ENCODE peak calls at places on chromosomes 12 and 14, in seven cellular contexts. P is cardiac muscle cell, U is WTC11, I is lower leg skin, D is progenitor cell of endocrine pancreas, T is HCT116, E is RWPE1. O is an unnamed sample.

GRCh38 chr12:25699454-25699853 is 146.4 kb upstream of the LMNTD1 start:
- DNase-seq in P (no peak), U (no peak), I (no peak), D (no peak), T (no peak), E (no peak), O (no peak)

GRCh38 chr14:92690171-92691011 is 58.0 kb downstream of the LGMN start:
- DNase-seq in P (peak; percentile 69), U (peak; percentile 28), I (no peak), D (peak; percentile 22), T (peak; percentile 59), E (peak; percentile 74), O (peak; percentile 47)

GRCh38 chr12:57852195-57852594 is 5.7 kb upstream of the CTDSP2 start:
- DNase-seq in P (no peak), U (no peak), I (no peak), D (no peak), T (no peak), E (no peak), O (no peak)

GRCh38 chr14:71006200-71006563 is 98.9 kb downstream of the PCNX1 start:
- DNase-seq in P (no peak), U (no peak), I (no peak), D (no peak), T (no peak), E (no peak), O (no peak)

GRCh38 chr12:47776471-47777143 is 3.6 kb downstream of the SLC48A1 start:
- DNase-seq in P (no peak), U (no peak), I (no peak), D (no peak), T (no peak), E (no peak), O (no peak)

GRCh38 chr14:39430762-39431415 is 1.3 kb downstream of the FBXO33 start:
- DNase-seq in P (no peak), U (no peak), I (no peak), D (no peak), T (no peak), E (peak; percentile 5), O (no peak)

GRCh38 chr14:91269076-91269991 is 24.8 kb upstream of the GPR68 start:
- DNase-seq in P (no peak), U (no peak), I (no peak), D (no peak), T (no peak), E (no peak), O (no peak)

GRCh38 chr12:15192721-15193120 is 28.5 kb downstream of the RERG start:
- DNase-seq in P (no peak), U (no peak), I (no peak), D (no peak), T (no peak), E (no peak), O (no peak)

GRCh38 chr12:104219361-104219892 is 3.8 kb downstream of the TXNRD1 start:
- DNase-seq in P (no peak), U (no peak), I (peak; percentile 48), D (no peak), T (peak; percentile 83), E (peak; percentile 81), O (no peak)

GRCh38 chr12:131013118-131013517 is 59.4 kb downstream of the ADGRD1 start:
- DNase-seq in P (no peak), U (no peak), I (no peak), D (no peak), T (no peak), E (no peak), O (no peak)

GRCh38 chr14:68896132-68896531 is 83.0 kb downstream of the ACTN1 start:
- DNase-seq in P (no peak), U (peak; percentile 26), I (no peak), D (no peak), T (no peak), E (no peak), O (no peak)

GRCh38 chr12:104355630-104356029 is 52.1 kb downstream of the EID3 start:
- DNase-seq in P (no peak), U (no peak), I (no peak), D (no peak), T (no peak), E (no peak), O (no peak)

DNA sequence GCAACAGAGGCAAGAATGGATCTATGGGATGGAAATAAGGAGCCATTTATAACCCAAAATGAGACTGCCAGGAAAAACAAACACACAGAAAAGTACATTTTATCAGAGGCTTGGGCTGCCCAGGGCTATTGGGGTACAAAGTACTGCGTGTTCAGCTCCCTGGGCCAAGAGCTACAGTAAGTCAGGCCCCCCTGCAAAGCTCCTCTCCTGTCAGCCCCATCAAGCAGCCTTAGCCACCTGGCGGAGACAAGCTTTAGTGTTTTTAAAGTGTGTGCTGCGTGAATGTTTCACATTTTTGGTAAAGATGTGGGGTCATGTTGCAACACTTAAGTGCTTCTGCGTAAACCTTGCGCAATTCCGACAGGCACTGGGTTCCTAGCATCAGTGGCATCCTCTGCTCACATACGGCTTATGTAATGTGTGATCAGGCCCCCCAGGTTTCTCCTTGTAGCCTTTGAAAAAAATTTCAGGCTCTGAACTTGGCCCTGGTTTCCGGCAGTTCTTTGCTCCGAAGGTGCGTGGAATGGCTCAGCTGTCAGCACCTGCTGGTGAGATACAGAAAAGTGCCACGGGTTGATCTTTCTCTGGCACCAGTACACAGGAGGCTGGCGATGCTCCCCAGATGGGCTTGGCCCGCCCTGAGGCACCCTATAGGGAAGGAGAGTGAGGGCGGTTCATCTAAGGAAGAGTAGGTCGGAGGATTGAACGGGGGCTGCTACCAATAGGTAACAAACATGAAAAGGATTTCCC is 198.7 kb upstream of the EEA1 start:
- DNase-seq in P (peak; percentile 87), U (peak; percentile 22), I (peak; percentile 34), D (no peak), T (no peak), E (peak; percentile 60), O (no peak)
- TF ChIP-seq CTCF in P (peak; percentile 61), U (no peak), I (no peak), D (peak; percentile 28), T (no peak), E (peak; percentile 68), O (no peak)

DNA sequence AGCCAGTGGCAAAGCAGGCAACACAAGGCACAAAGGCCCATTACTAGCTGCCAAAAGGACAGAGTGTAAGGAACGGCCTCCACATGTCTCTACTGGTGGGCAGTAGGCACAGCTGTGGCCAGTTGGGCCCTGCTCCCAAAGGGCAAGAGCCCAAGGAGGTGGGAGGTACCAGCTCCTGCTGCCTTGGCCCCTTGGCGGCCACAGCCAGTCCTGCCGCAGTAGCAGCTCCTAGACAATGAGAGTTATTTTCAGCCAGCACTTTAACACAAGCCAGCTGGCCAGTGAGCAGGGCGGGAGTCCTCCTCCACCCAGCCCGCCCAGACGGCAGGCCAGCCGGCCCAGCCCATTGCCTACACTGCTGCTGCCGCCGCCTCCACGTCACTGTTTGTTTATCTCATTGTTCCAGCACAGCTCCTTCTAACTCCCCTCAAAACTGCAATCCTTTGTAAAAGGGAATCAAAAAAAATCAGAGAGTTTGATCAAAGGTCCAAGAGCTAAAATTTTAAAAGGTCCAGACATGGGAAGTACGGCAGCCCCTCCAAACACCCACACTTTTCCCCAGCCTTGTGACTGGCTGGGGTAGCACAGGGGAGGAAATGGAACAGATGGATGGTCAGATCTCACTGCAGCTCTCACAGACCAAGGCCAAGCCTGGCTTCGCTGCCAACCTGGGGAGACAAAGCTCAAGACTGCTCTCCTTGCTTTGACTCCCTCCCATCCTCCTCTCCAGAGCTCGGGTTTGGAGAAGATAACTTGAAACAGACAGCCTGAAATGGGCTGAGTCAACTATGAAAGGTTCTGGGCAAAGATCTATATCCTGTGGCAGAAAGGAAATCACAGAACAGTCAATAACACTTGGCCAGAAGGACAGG is 33.5 kb downstream of the FMNL3 start:
- DNase-seq in P (peak; percentile 89), U (peak; percentile 66), I (peak; percentile 80), D (peak; percentile 59), T (no peak), E (no peak), O (peak; percentile 79)
- TF ChIP-seq CTCF in P (peak; percentile 23), U (no peak), I (no peak), D (peak; percentile 40), T (no peak), E (no peak), O (no peak)

GRCh38 chr12:39755475-39755874 is 135.9 kb upstream of the ABCD2 start:
- DNase-seq in P (no peak), U (no peak), I (no peak), D (no peak), T (no peak), E (no peak), O (no peak)

DNA sequence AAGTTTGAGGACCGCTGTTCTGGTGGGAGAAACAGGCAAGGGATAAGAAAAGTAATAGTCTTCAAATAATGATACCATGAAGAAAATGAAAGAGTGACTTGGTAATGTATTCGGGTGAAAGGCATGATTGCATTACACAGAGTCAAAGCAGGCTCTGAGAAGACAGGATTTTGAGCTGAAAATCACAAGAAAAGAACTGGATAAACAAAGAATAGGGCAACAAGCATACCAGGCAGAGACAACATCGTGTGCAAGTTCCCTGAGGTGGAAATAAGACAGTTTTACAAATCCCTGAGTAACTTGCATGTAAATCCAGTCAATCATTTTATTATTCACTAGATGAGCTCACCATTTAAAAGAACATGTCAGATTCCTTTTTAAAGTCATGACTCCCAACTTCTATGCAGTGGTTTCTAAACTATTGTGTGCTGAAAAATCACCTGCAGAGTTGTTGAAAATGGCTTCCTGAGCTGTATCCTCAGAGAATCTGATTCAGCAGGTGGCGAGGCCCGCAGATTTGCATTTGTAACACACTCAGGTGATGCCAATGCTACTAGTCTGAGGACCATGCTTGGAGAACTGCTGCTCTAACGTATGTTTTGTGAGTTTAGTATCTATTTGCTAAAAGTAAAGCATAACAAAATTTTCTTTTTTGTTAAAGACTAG is 133.0 kb upstream of the ABCD2 start:
- DNase-seq in P (no peak), U (peak; percentile 41), I (no peak), D (no peak), T (no peak), E (no peak), O (no peak)
- TF ChIP-seq CTCF in P (no peak), U (no peak), I (no peak), D (no peak), T (no peak), E (no peak), O (no peak)

GRCh38 chr14:101887219-101887618 is 77.2 kb upstream of the DYNC1H1 start:
- DNase-seq in P (no peak), U (no peak), I (no peak), D (no peak), T (no peak), E (no peak), O (no peak)

GRCh38 chr14:101889366-101889765 is 75.0 kb upstream of the DYNC1H1 start:
- DNase-seq in P (no peak), U (no peak), I (no peak), D (no peak), T (no peak), E (no peak), O (no peak)

GRCh38 chr14:101888182-101888581 is 76.2 kb upstream of the DYNC1H1 start:
- DNase-seq in P (no peak), U (no peak), I (no peak), D (no peak), T (no peak), E (no peak), O (no peak)

GRCh38 chr14:101891471-101891870 is 72.9 kb upstream of the DYNC1H1 start:
- DNase-seq in P (no peak), U (no peak), I (no peak), D (no peak), T (no peak), E (no peak), O (no peak)

GRCh38 chr14:101889898-101890297 is 74.5 kb upstream of the DYNC1H1 start:
- DNase-seq in P (no peak), U (no peak), I (no peak), D (no peak), T (no peak), E (no peak), O (no peak)
- TF ChIP-seq CTCF in P (no peak), U (no peak), I (no peak), D (no peak), T (no peak), E (no peak), O (no peak)